ENCODE peak calls at places on chromosome 1, in six cellular contexts. One of them, this sample, is unnamed.

GRCh38 chr1:53293123-53293522 is 34.7 kb downstream of the LRP8 start:
- DNase-seq in pancreas: no peak
- DNase-seq in IMR-90: no peak
- DNase-seq in upper lobe of right lung: no peak
- DNase-seq in mammary epithelial cell: no peak
- DNase-seq in DND-41: no peak
- DNase-seq in this sample: peak; percentile 43

GRCh38 chr1:217910205-217910604 is 279.1 kb downstream of the SPATA17 start:
- DNase-seq in mammary epithelial cell: no peak
- DNase-seq in upper lobe of right lung: no peak
- DNase-seq in DND-41: no peak
- DNase-seq in IMR-90: no peak
- DNase-seq in pancreas: no peak
- DNase-seq in this sample: no peak

GRCh38 chr1:61434276-61434675 is 290.7 kb downstream of the TM2D1 start:
- DNase-seq in mammary epithelial cell: peak; percentile 93
- DNase-seq in DND-41: no peak
- DNase-seq in upper lobe of right lung: no peak
- DNase-seq in IMR-90: peak; percentile 2
- DNase-seq in pancreas: no peak
- DNase-seq in this sample: no peak

GRCh38 chr1:119554188-119554587 is 47.2 kb downstream of the HSD3B1 start:
- DNase-seq in mammary epithelial cell: peak; percentile 74
- DNase-seq in DND-41: no peak
- DNase-seq in IMR-90: peak; percentile 82
- DNase-seq in upper lobe of right lung: no peak
- DNase-seq in pancreas: peak; percentile 72
- DNase-seq in this sample: peak; percentile 15

GRCh38 chr1:114097109-114097508 is 56.6 kb downstream of the SYT6 start:
- DNase-seq in mammary epithelial cell: no peak
- DNase-seq in pancreas: no peak
- DNase-seq in DND-41: no peak
- DNase-seq in IMR-90: no peak
- DNase-seq in upper lobe of right lung: no peak
- DNase-seq in this sample: no peak

GRCh38 chr1:59692591-59692990 is 122.2 kb upstream of the HOOK1 start:
- DNase-seq in mammary epithelial cell: no peak
- DNase-seq in pancreas: no peak
- DNase-seq in DND-41: no peak
- DNase-seq in IMR-90: peak; percentile 98
- DNase-seq in upper lobe of right lung: no peak
- DNase-seq in this sample: no peak

GRCh38 chr1:210129092-210129491 is 103.5 kb upstream of the SERTAD4 start:
- DNase-seq in upper lobe of right lung: no peak
- DNase-seq in IMR-90: no peak
- DNase-seq in mammary epithelial cell: no peak
- DNase-seq in DND-41: no peak
- DNase-seq in pancreas: no peak
- DNase-seq in this sample: no peak

GRCh38 chr1:61636814-61637213 is 88.1 kb downstream of the TM2D1 start:
- DNase-seq in IMR-90: no peak
- DNase-seq in mammary epithelial cell: no peak
- DNase-seq in upper lobe of right lung: no peak
- DNase-seq in pancreas: no peak
- DNase-seq in DND-41: no peak
- DNase-seq in this sample: no peak

GRCh38 chr1:155202731-155203515 is 4.8 kb downstream of the THBS3 start:
- DNase-seq in upper lobe of right lung: no peak
- DNase-seq in mammary epithelial cell: no peak
- DNase-seq in DND-41: no peak
- DNase-seq in pancreas: no peak
- DNase-seq in IMR-90: no peak
- DNase-seq in this sample: no peak

GRCh38 chr1:29298175-29298720 is 61.9 kb downstream of the PTPRU start:
- DNase-seq in IMR-90: no peak
- DNase-seq in DND-41: no peak
- DNase-seq in pancreas: no peak
- DNase-seq in upper lobe of right lung: no peak
- DNase-seq in mammary epithelial cell: no peak
- DNase-seq in this sample: no peak

GRCh38 chr1:228517655-228518054 is 30.5 kb downstream of the RNF187 start:
- DNase-seq in mammary epithelial cell: no peak
- DNase-seq in upper lobe of right lung: no peak
- DNase-seq in IMR-90: no peak
- DNase-seq in DND-41: no peak
- DNase-seq in pancreas: no peak
- DNase-seq in this sample: no peak

GRCh38 chr1:34642679-34643078 is 112.2 kb upstream of the GJB5 start:
- DNase-seq in DND-41: no peak
- DNase-seq in IMR-90: no peak
- DNase-seq in mammary epithelial cell: no peak
- DNase-seq in pancreas: no peak
- DNase-seq in upper lobe of right lung: no peak
- DNase-seq in this sample: no peak

GRCh38 chr1:223358826-223359225 is 5.2 kb downstream of the SUSD4 start:
- DNase-seq in mammary epithelial cell: peak; percentile 21
- DNase-seq in IMR-90: no peak
- DNase-seq in pancreas: no peak
- DNase-seq in DND-41: no peak
- DNase-seq in upper lobe of right lung: no peak
- DNase-seq in this sample: no peak

GRCh38 chr1:157193702-157194391 is 55.7 kb upstream of the ETV3 start:
- DNase-seq in pancreas: peak; percentile 80
- DNase-seq in DND-41: peak; percentile 71
- DNase-seq in upper lobe of right lung: peak; percentile 82
- DNase-seq in IMR-90: peak; percentile 42
- DNase-seq in mammary epithelial cell: peak; percentile 63
- DNase-seq in this sample: peak; percentile 48

GRCh38 chr1:108009603-108010195 is 44.7 kb upstream of the VAV3 start:
- DNase-seq in mammary epithelial cell: peak; percentile 73
- DNase-seq in pancreas: no peak
- DNase-seq in DND-41: no peak
- DNase-seq in upper lobe of right lung: no peak
- DNase-seq in IMR-90: peak; percentile 11
- DNase-seq in this sample: no peak

GRCh38 chr1:208043690-208044089 is 132.8 kb upstream of the CD34 start:
- DNase-seq in IMR-90: no peak
- DNase-seq in pancreas: peak; percentile 95
- DNase-seq in DND-41: no peak
- DNase-seq in mammary epithelial cell: no peak
- DNase-seq in upper lobe of right lung: no peak
- DNase-seq in this sample: peak; percentile 33

GRCh38 chr1:11882814-11883538 is 24.2 kb upstream of the NPPB start:
- DNase-seq in upper lobe of right lung: peak; percentile 80
- DNase-seq in mammary epithelial cell: no peak
- DNase-seq in pancreas: peak; percentile 83
- DNase-seq in IMR-90: no peak
- DNase-seq in DND-41: no peak
- DNase-seq in this sample: peak; percentile 87

GRCh38 chr1:66502084-66502483 is 31.9 kb upstream of the SGIP1 start:
- DNase-seq in upper lobe of right lung: no peak
- DNase-seq in mammary epithelial cell: no peak
- DNase-seq in DND-41: no peak
- DNase-seq in pancreas: no peak
- DNase-seq in IMR-90: no peak
- DNase-seq in this sample: no peak

GRCh38 chr1:40092241-40092640 is 4.8 kb downstream of the PPT1 start:
- DNase-seq in upper lobe of right lung: no peak
- DNase-seq in DND-41: no peak
- DNase-seq in mammary epithelial cell: no peak
- DNase-seq in pancreas: no peak
- DNase-seq in IMR-90: no peak
- DNase-seq in this sample: no peak
- H3K36me3 ChIP-seq in upper lobe of right lung: peaks cover 51% of the 10 kb centered on the region
- H3K36me3 ChIP-seq in DND-41: peaks cover 64% of the 10 kb centered on the region
- H3K36me3 ChIP-seq in mammary epithelial cell: peaks cover 20% of the 10 kb centered on the region
- H3K36me3 ChIP-seq in pancreas: no peaks in the 10 kb centered on the region
- H3K36me3 ChIP-seq in IMR-90: peaks cover 20% of the 10 kb centered on the region
- H3K36me3 ChIP-seq in this sample: peaks cover 51% of the 10 kb centered on the region

DNA sequence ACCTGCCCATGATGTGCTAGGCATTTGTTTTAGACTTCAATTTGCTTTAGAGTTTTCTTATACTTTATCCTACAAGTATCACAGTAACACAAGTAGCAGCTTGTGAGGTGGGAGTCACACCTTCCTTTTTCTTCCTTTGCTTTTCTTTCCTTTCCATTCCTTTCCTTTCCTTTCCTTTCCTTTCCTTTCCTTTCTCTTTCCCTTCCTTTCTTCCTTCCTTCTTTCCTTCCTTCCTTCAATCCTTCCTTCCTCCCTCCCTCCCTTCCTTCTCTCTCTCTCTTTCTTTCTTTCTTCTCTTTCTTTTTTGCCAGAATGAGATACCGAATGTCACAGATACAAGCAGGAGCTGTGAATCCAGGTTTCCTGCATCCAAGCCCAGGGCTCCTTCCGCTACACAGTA is 3.9 kb downstream of the DPT start:
- DNase-seq in DND-41: no peak
- DNase-seq in IMR-90: no peak
- DNase-seq in upper lobe of right lung: no peak
- DNase-seq in pancreas: no peak
- DNase-seq in mammary epithelial cell: no peak
- DNase-seq in this sample: no peak
- H3K27me3 ChIP-seq in DND-41: peaks cover 4% of the 10 kb centered on the region
- H3K27me3 ChIP-seq in IMR-90: no peaks in the 10 kb centered on the region
- H3K27me3 ChIP-seq in upper lobe of right lung: no peaks in the 10 kb centered on the region
- H3K27me3 ChIP-seq in pancreas: no peaks in the 10 kb centered on the region
- H3K27me3 ChIP-seq in mammary epithelial cell: no peaks in the 10 kb centered on the region
- H3K27me3 ChIP-seq in this sample: no peaks in the 10 kb centered on the region

GRCh38 chr1:224696891-224697765 is 81.0 kb downstream of the CNIH3 start:
- DNase-seq in IMR-90: peak; percentile 81
- DNase-seq in mammary epithelial cell: peak; percentile 45
- DNase-seq in DND-41: no peak
- DNase-seq in upper lobe of right lung: no peak
- DNase-seq in pancreas: no peak
- DNase-seq in this sample: no peak

GRCh38 chr1:224703702-224704408 is 87.7 kb downstream of the CNIH3 start:
- DNase-seq in upper lobe of right lung: no peak
- DNase-seq in mammary epithelial cell: no peak
- DNase-seq in pancreas: no peak
- DNase-seq in IMR-90: no peak
- DNase-seq in DND-41: no peak
- DNase-seq in this sample: no peak

GRCh38 chr1:224697888-224698450 is 81.9 kb downstream of the CNIH3 start:
- DNase-seq in DND-41: no peak
- DNase-seq in mammary epithelial cell: no peak
- DNase-seq in upper lobe of right lung: no peak
- DNase-seq in IMR-90: no peak
- DNase-seq in pancreas: no peak
- DNase-seq in this sample: no peak

GRCh38 chr1:224704409-224704735 is 88.3 kb downstream of the CNIH3 start:
- DNase-seq in pancreas: no peak
- DNase-seq in DND-41: no peak
- DNase-seq in upper lobe of right lung: no peak
- DNase-seq in mammary epithelial cell: no peak
- DNase-seq in IMR-90: no peak
- DNase-seq in this sample: no peak

DNA sequence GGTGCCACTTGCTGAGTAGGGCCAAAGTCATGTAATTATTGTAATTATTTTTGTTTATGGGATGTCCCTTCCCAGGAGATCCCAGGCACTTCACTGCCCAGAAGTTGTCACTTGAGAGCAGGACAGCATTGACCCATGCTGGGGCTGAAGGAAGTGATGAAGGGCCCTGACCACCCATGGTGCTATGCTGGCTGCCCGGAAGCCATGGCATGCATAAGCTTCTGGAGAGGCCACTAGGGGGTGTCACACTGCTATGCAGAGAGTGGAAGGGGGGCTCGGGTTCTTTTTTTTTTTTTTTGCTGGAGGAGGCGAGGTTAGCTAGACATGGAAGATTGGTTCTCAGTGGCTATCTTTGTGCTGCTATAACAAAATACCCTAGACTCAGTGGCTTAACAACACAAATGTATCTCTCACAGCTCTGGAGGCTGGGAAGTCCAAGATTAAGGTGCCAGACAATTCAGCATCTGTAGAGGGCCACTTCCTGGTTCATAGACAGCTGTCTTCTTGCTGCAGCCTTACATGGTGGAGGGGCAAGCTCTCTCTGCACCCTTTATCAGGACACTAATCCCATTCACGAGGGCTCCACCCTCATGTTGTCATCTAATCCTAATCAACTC is 84.9 kb downstream of the CNIH3 start:
- DNase-seq in upper lobe of right lung: no peak
- DNase-seq in IMR-90: peak; percentile 7
- DNase-seq in mammary epithelial cell: no peak
- DNase-seq in DND-41: peak; percentile 50
- DNase-seq in pancreas: no peak
- DNase-seq in this sample: no peak
- TF ChIP-seq CTCF in upper lobe of right lung: peak; percentile 26
- TF ChIP-seq CTCF in IMR-90: peak; percentile 39
- TF ChIP-seq CTCF in mammary epithelial cell: peak; percentile 35
- TF ChIP-seq CTCF in DND-41: peak; percentile 65
- TF ChIP-seq CTCF in pancreas: no peak
- TF ChIP-seq CTCF in this sample: peak; percentile 6

GRCh38 chr1:27418326-27418761 is 25.9 kb downstream of the GPR3 start:
- DNase-seq in pancreas: peak; percentile 72
- DNase-seq in mammary epithelial cell: peak; percentile 92
- DNase-seq in upper lobe of right lung: no peak
- DNase-seq in IMR-90: peak; percentile 96
- DNase-seq in DND-41: no peak
- DNase-seq in this sample: peak; percentile 62

GRCh38 chr1:27412502-27412901 is 20.1 kb downstream of the GPR3 start:
- DNase-seq in mammary epithelial cell: no peak
- DNase-seq in pancreas: no peak
- DNase-seq in IMR-90: no peak
- DNase-seq in DND-41: no peak
- DNase-seq in upper lobe of right lung: no peak
- DNase-seq in this sample: no peak

GRCh38 chr1:27418786-27419185 is 26.4 kb downstream of the GPR3 start:
- DNase-seq in pancreas: no peak
- DNase-seq in DND-41: no peak
- DNase-seq in mammary epithelial cell: no peak
- DNase-seq in upper lobe of right lung: no peak
- DNase-seq in IMR-90: no peak
- DNase-seq in this sample: no peak

GRCh38 chr1:27413004-27413403 is 20.6 kb downstream of the GPR3 start:
- DNase-seq in IMR-90: no peak
- DNase-seq in DND-41: no peak
- DNase-seq in pancreas: no peak
- DNase-seq in upper lobe of right lung: no peak
- DNase-seq in mammary epithelial cell: peak; percentile 60
- DNase-seq in this sample: no peak

DNA sequence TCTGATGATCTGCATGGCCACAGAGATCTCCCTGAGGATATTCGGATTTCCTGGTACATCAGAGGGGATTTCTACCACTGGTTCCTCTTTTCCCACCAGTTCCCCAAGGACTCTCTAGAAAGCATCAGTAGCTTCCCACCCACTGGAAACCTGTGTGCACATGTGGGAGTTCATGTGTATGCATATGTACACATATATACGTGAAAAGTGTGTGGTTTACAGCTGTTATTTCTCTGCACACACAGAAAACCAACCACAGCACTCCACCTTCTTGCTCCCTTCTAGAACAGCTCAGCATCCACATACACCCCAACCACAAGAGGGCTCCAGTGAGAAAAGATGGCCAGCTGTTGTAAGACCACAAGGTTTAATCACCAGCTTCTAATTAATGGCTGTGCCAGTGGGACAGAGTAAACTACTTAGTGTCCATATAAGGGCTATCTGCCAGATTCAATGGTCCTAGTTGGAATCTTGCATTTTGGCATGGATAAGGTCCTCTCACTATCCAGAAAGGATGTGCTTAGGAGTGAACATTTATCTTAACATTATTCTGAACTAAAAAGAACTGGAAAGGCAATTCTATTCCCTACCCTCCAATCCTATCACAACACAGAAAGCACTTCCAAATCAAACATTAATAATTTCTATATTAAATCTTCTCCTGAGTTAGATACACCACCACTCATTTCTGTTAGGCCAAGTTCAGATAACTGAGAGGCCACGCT is 24.1 kb downstream of the GPR3 start:
- DNase-seq in mammary epithelial cell: peak; percentile 64
- DNase-seq in DND-41: peak; percentile 53
- DNase-seq in IMR-90: peak; percentile 73
- DNase-seq in pancreas: peak; percentile 46
- DNase-seq in upper lobe of right lung: no peak
- DNase-seq in this sample: peak; percentile 54
- H3K36me3 ChIP-seq in mammary epithelial cell: peaks cover 51% of the 10 kb centered on the region
- H3K36me3 ChIP-seq in DND-41: peaks cover 77% of the 10 kb centered on the region
- H3K36me3 ChIP-seq in IMR-90: peaks cover 46% of the 10 kb centered on the region
- H3K36me3 ChIP-seq in pancreas: no peaks in the 10 kb centered on the region
- H3K36me3 ChIP-seq in upper lobe of right lung: peaks cover 67% of the 10 kb centered on the region
- H3K36me3 ChIP-seq in this sample: peaks cover 50% of the 10 kb centered on the region